ENCODE peak calls at places on chromosomes 4 and X, in four cellular contexts. X is NCI-H2029 treated with DMSO at 0.1 percent for 48 hours, L is HEK293T, U is adrenal gland. N is an unnamed sample.
A peak's percentile ranks its signal among the peaks of the same experiment; 100 is the strongest.

GRCh38 chr4:78622253-78622979 is 70.8 kb downstream of the ANXA3 start:
- DNase-seq in X (no peak), L (no peak), U (no peak), N (no peak)

GRCh38 chrX:40105791-40106676 is 8.3 kb upstream of the BCOR start:
- DNase-seq in X (peak; percentile 39), L (peak; percentile 61), U (peak; percentile 85), N (peak; percentile 62)

GRCh38 chr4:159006202-159006601 is 96.7 kb upstream of the RAPGEF2 start:
- DNase-seq in X (no peak), L (no peak), U (no peak), N (no peak)

GRCh38 chr4:184792950-184793555 is 32.7 kb downstream of the ACSL1 start:
- DNase-seq in X (no peak), L (no peak), U (no peak), N (no peak)

GRCh38 chr4:123116412-123116811 is 194.0 kb upstream of the NUDT6 start:
- DNase-seq in X (no peak), L (no peak), U (no peak), N (no peak)

GRCh38 chrX:47483310-47484268 is 567 bp upstream of the ZNF41 start:
- DNase-seq in X (no peak), L (no peak), U (peak; percentile 67), N (peak; percentile 17)

GRCh38 chr4:24209131-24209530 is 319.3 kb upstream of the PPARGC1A start:
- DNase-seq in X (no peak), L (no peak), U (no peak), N (no peak)

GRCh38 chr4:125735107-125735506 is 420.4 kb downstream of the FAT4 start:
- DNase-seq in X (no peak), L (no peak), U (no peak), N (no peak)

GRCh38 chr4:80463509-80463908 is 128.0 kb downstream of the CFAP299 start:
- DNase-seq in X (no peak), L (no peak), U (no peak), N (no peak)

N was measured in GM06990.